ENCODE peak calls at places on chromosomes 7 and 10, in four cellular contexts. One of them, this sample, is unnamed.

GRCh38 chr10:13961096-13961495 is 369.6 kb downstream of the FRMD4A start:
- DNase-seq in colonic mucosa: no peak
- DNase-seq in HL-60: no peak
- DNase-seq in lower lobe of right lung: no peak
- DNase-seq in this sample: no peak

GRCh38 chr7:14833707-14834106 is 68.8 kb downstream of the DGKB start:
- DNase-seq in colonic mucosa: no peak
- DNase-seq in HL-60: no peak
- DNase-seq in lower lobe of right lung: no peak
- DNase-seq in this sample: no peak

GRCh38 chr7:145331076-145331475 is 495.2 kb upstream of the TPK1 start:
- DNase-seq in colonic mucosa: no peak
- DNase-seq in HL-60: no peak
- DNase-seq in lower lobe of right lung: no peak
- DNase-seq in this sample: no peak

GRCh38 chr10:11162828-11163599 is 145.3 kb downstream of the CELF2 start:
- DNase-seq in colonic mucosa: peak
- DNase-seq in HL-60: peak
- DNase-seq in lower lobe of right lung: peak
- DNase-seq in this sample: peak

GRCh38 chr7:17770710-17771375 is 169.5 kb downstream of the SNX13 start:
- DNase-seq in colonic mucosa: no peak
- DNase-seq in HL-60: peak
- DNase-seq in lower lobe of right lung: no peak
- DNase-seq in this sample: peak

GRCh38 chr10:113133497-113133896 is 183.4 kb downstream of the TCF7L2 start:
- DNase-seq in colonic mucosa: no peak
- DNase-seq in HL-60: no peak
- DNase-seq in lower lobe of right lung: no peak
- DNase-seq in this sample: no peak

GRCh38 chr7:84548366-84549085 is 353.9 kb upstream of the SEMA3A start:
- DNase-seq in colonic mucosa: no peak
- DNase-seq in HL-60: no peak
- DNase-seq in lower lobe of right lung: no peak
- DNase-seq in this sample: no peak

GRCh38 chr10:103451871-103452713 is at the start of gene CALHM2:
- DNase-seq in colonic mucosa: peak
- DNase-seq in HL-60: peak
- DNase-seq in lower lobe of right lung: peak
- DNase-seq in this sample: peak

GRCh38 chr10:118694848-118695247 is 59.9 kb downstream of the CACUL1 start:
- DNase-seq in colonic mucosa: no peak
- DNase-seq in HL-60: no peak
- DNase-seq in lower lobe of right lung: no peak
- DNase-seq in this sample: no peak

GRCh38 chr10:119762805-119763798 is 37.3 kb downstream of the INPP5F start:
- DNase-seq in colonic mucosa: no peak
- DNase-seq in HL-60: no peak
- DNase-seq in lower lobe of right lung: no peak
- DNase-seq in this sample: no peak

GRCh38 chr10:22779331-22780019 is 65.1 kb upstream of the PIP4K2A start:
- DNase-seq in colonic mucosa: no peak
- DNase-seq in HL-60: no peak
- DNase-seq in lower lobe of right lung: no peak
- DNase-seq in this sample: no peak

GRCh38 chr10:43202657-43203490 is 64.0 kb downstream of the RASGEF1A start:
- DNase-seq in colonic mucosa: peak
- DNase-seq in HL-60: no peak
- DNase-seq in lower lobe of right lung: peak
- DNase-seq in this sample: peak

GRCh38 chr10:61786728-61787127 is 114.8 kb upstream of the ARID5B start:
- DNase-seq in colonic mucosa: no peak
- DNase-seq in HL-60: no peak
- DNase-seq in lower lobe of right lung: no peak
- DNase-seq in this sample: no peak

GRCh38 chr10:60235001-60235400 is 154.7 kb downstream of the ANK3 start:
- DNase-seq in colonic mucosa: no peak
- DNase-seq in HL-60: no peak
- DNase-seq in lower lobe of right lung: no peak
- DNase-seq in this sample: no peak

GRCh38 chr7:7919449-7919945 is 49.1 kb upstream of the GLCCI1 start:
- DNase-seq in colonic mucosa: no peak
- DNase-seq in HL-60: no peak
- DNase-seq in lower lobe of right lung: no peak
- DNase-seq in this sample: no peak

GRCh38 chr7:84393776-84394175 is 199.2 kb upstream of the SEMA3A start:
- DNase-seq in colonic mucosa: no peak
- DNase-seq in HL-60: no peak
- DNase-seq in lower lobe of right lung: no peak
- DNase-seq in this sample: no peak

GRCh38 chr10:91210435-91210834 is 10.0 kb upstream of the PCGF5 start:
- DNase-seq in colonic mucosa: peak
- DNase-seq in HL-60: no peak
- DNase-seq in lower lobe of right lung: peak
- DNase-seq in this sample: no peak

GRCh38 chr10:31299119-31299518 is 19.9 kb upstream of the ZEB1 start:
- DNase-seq in colonic mucosa: no peak
- DNase-seq in HL-60: no peak
- DNase-seq in lower lobe of right lung: no peak
- DNase-seq in this sample: no peak

GRCh38 chr10:18164771-18165361 is 24.6 kb downstream of the CACNB2 start:
- DNase-seq in colonic mucosa: no peak
- DNase-seq in HL-60: no peak
- DNase-seq in lower lobe of right lung: no peak
- DNase-seq in this sample: no peak

GRCh38 chr7:101911800-101912705 is 94.6 kb downstream of the CUX1 start:
- DNase-seq in colonic mucosa: peak
- DNase-seq in HL-60: no peak
- DNase-seq in lower lobe of right lung: no peak
- DNase-seq in this sample: peak

GRCh38 chr10:71094712-71095390 is 117.5 kb upstream of the UNC5B start:
- DNase-seq in colonic mucosa: no peak
- DNase-seq in HL-60: no peak
- DNase-seq in lower lobe of right lung: no peak
- DNase-seq in this sample: no peak

GRCh38 chr10:98460837-98461499 is 14.2 kb upstream of the HPS1 start:
- DNase-seq in colonic mucosa: peak
- DNase-seq in HL-60: no peak
- DNase-seq in lower lobe of right lung: no peak
- DNase-seq in this sample: no peak

GRCh38 chr10:61164458-61165160 is 220.6 kb upstream of the RHOBTB1 start:
- DNase-seq in colonic mucosa: no peak
- DNase-seq in HL-60: peak
- DNase-seq in lower lobe of right lung: peak
- DNase-seq in this sample: no peak

GRCh38 chr10:116960066-116960465 is 44.9 kb downstream of the SHTN1 start:
- DNase-seq in colonic mucosa: no peak
- DNase-seq in HL-60: no peak
- DNase-seq in lower lobe of right lung: no peak
- DNase-seq in this sample: no peak

GRCh38 chr7:17185690-17186070 is 112.8 kb upstream of the AHR start:
- DNase-seq in colonic mucosa: no peak
- DNase-seq in HL-60: peak
- DNase-seq in lower lobe of right lung: no peak
- DNase-seq in this sample: peak

GRCh38 chr10:59885430-59886134 is 20.8 kb downstream of the CCDC6 start:
- DNase-seq in colonic mucosa: no peak
- DNase-seq in HL-60: peak
- DNase-seq in lower lobe of right lung: no peak
- DNase-seq in this sample: peak

GRCh38 chr7:21054427-21055133 is 267.9 kb upstream of the SP8 start:
- DNase-seq in colonic mucosa: no peak
- DNase-seq in HL-60: no peak
- DNase-seq in lower lobe of right lung: no peak
- DNase-seq in this sample: no peak

GRCh38 chr10:105023706-105024105 is 382.6 kb downstream of the SORCS3 start:
- DNase-seq in colonic mucosa: no peak
- DNase-seq in HL-60: no peak
- DNase-seq in lower lobe of right lung: no peak
- DNase-seq in this sample: no peak

GRCh38 chr7:92740713-92741126 is 95.7 kb downstream of the CDK6 start:
- DNase-seq in colonic mucosa: no peak
- DNase-seq in HL-60: no peak
- DNase-seq in lower lobe of right lung: no peak
- DNase-seq in this sample: no peak

GRCh38 chr10:28120043-28120749 is 121.3 kb upstream of the ODAD2 start:
- DNase-seq in colonic mucosa: no peak
- DNase-seq in HL-60: no peak
- DNase-seq in lower lobe of right lung: no peak
- DNase-seq in this sample: no peak

GRCh38 chr7:16564909-16565426 is 38.3 kb downstream of the LRRC72 start:
- DNase-seq in colonic mucosa: no peak
- DNase-seq in HL-60: no peak
- DNase-seq in lower lobe of right lung: no peak
- DNase-seq in this sample: no peak

DNA sequence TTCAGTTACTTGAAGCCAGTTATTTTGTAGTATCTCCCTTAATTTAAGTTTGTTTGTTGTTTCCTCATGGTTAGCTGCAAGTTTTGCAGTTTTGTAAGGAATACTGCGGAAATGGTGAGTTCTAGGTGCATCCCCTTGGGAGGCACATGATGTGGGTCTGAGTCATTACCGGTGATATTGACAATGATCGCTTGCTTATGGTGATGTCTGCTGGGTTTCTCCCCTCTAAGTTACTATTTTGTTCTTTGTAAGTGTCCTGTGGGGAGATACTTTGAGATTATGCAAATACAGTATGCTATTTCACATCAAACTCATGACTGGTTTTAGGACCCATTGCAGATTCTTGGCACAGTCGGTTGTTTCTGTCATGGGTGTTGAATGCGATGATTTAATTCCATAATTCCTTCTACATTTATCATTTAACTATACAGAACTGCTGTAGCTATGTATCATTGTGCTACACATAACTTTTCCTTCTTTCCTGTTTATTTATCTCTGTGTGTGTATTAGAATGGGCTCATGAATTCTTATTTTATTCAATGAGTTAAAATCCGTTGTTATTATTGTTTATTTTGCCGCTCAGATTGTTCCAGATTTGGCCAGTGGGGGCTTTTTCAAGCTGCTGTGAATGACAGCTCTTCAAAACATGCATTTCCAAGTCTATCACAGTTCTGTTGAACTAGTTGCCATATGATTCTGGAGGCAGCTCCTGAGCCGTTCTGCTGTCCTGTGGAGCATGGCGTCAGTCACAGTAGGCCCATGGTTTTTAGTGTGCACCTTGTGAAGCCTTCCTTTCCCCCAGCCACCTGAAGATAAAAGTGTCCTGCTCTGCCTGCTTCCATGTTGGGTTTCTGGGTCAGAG is 18.4 kb downstream of the TSPAN14 start:
- DNase-seq in colonic mucosa: no peak
- DNase-seq in HL-60: no peak
- DNase-seq in lower lobe of right lung: no peak
- DNase-seq in this sample: peak
- TF ChIP-seq CTCF in colonic mucosa: no peak
- TF ChIP-seq CTCF in HL-60: no peak
- TF ChIP-seq CTCF in lower lobe of right lung: no peak
- TF ChIP-seq CTCF in this sample: no peak

GRCh38 chr7:5454485-5454884 is 30.9 kb upstream of the TNRC18 start:
- DNase-seq in colonic mucosa: no peak
- DNase-seq in HL-60: no peak
- DNase-seq in lower lobe of right lung: no peak
- DNase-seq in this sample: no peak
- TF ChIP-seq CTCF in colonic mucosa: no peak
- TF ChIP-seq CTCF in HL-60: no peak
- TF ChIP-seq CTCF in lower lobe of right lung: no peak
- TF ChIP-seq CTCF in this sample: no peak

GRCh38 chr10:26046073-26046684 is 112.2 kb downstream of the MYO3A start:
- DNase-seq in colonic mucosa: no peak
- DNase-seq in HL-60: no peak
- DNase-seq in lower lobe of right lung: no peak
- DNase-seq in this sample: no peak
- TF ChIP-seq CTCF in colonic mucosa: no peak
- TF ChIP-seq CTCF in HL-60: no peak
- TF ChIP-seq CTCF in lower lobe of right lung: no peak
- TF ChIP-seq CTCF in this sample: no peak

DNA sequence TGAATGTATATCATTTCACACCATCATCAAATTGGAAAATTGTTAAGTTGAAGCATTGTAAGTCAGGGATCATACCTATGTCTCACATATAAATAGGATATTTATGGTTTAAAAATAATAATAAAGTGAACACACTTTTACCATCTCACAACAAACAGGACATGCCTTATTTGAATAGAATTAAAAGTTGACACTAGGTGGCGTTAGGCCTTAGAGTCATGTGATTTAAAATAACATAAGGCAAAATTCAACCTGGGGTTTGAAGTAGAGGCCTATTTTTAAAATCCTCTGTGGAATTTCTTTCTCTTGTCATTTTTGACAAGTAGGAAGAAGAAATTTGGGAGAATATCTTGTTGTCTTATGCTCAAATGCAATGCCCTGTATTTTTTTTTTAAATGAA is 184.7 kb upstream of the PCDH15 start:
- DNase-seq in colonic mucosa: no peak
- DNase-seq in HL-60: no peak
- DNase-seq in lower lobe of right lung: no peak
- DNase-seq in this sample: no peak
- TF ChIP-seq CTCF in colonic mucosa: no peak
- TF ChIP-seq CTCF in HL-60: no peak
- TF ChIP-seq CTCF in lower lobe of right lung: peak
- TF ChIP-seq CTCF in this sample: no peak

This sample was measured in CD14-positive monocyte.